ENCODE peak calls at places on chromosomes 3 and 15, in six cellular contexts. A, J, G, L, M and B are unnamed samples.

GRCh38 chr3:47096955-47097354 is 67.0 kb downstream of the SETD2 start:
- DNase-seq in G (no peak), A (peak; percentile 87), L (no peak), J (no peak), M (no peak), B (no peak)

GRCh38 chr15:77144492-77145070 is 73.7 kb upstream of the TSPAN3 start:
- DNase-seq in J (no peak), G (no peak), A (peak; percentile 98), M (no peak), L (no peak), B (no peak)

GRCh38 chr3:53144446-53144845 is 14.2 kb upstream of the RFT1 start:
- DNase-seq in L (no peak), M (no peak), J (no peak), G (no peak), A (no peak), B (peak; percentile 52)

GRCh38 chr15:81031203-81031602 is 30.5 kb downstream of the TLNRD1 start:
- DNase-seq in J (no peak), M (no peak), A (no peak), L (no peak), G (no peak), B (no peak)

GRCh38 chr3:7082244-7082643 is 221.3 kb downstream of the GRM7 start:
- DNase-seq in A (no peak), L (no peak), J (no peak), G (no peak), M (no peak), B (no peak)

GRCh38 chr3:123807820-123808219 is 76.3 kb downstream of the MYLK start:
- DNase-seq in J (no peak), M (no peak), L (no peak), A (peak; percentile 49), G (no peak), B (no peak)

GRCh38 chr3:183300996-183301562 is 48.0 kb downstream of the B3GNT5 start:
- DNase-seq in J (no peak), A (peak; percentile 68), G (no peak), L (no peak), M (no peak), B (no peak)

GRCh38 chr15:41870689-41871081 is 23.2 kb downstream of the SPTBN5 start:
- DNase-seq in L (no peak), M (no peak), G (no peak), A (peak; percentile 80), J (no peak), B (no peak)

GRCh38 chr3:101252307-101252706 is 68.1 kb downstream of the IMPG2 start:
- DNase-seq in J (no peak), G (no peak), A (no peak), M (no peak), L (no peak), B (no peak)

GRCh38 chr3:47163023-47163989 is 607 bp downstream of the SETD2 start:
- DNase-seq in A (peak; percentile 36), L (peak; percentile 23), G (no peak), M (peak; percentile 78), J (peak; percentile 56), B (peak; percentile 85)

GRCh38 chr3:143263844-143264243 is 144.3 kb downstream of the CHST2 start:
- DNase-seq in M (peak; percentile 19), J (no peak), L (no peak), A (no peak), G (no peak), B (no peak)

GRCh38 chr3:123344175-123344908 is 104.5 kb downstream of the ADCY5 start:
- DNase-seq in L (no peak), M (peak; percentile 31), G (no peak), J (no peak), A (peak; percentile 77), B (no peak)

GRCh38 chr3:49276475-49277356 is at the start of gene C3orf62:
- DNase-seq in M (peak; percentile 85), A (peak; percentile 85), J (peak; percentile 96), L (peak; percentile 91), G (peak; percentile 51), B (peak; percentile 96)

GRCh38 chr15:52483712-52484111 is 45.0 kb downstream of the MYO5A start:
- DNase-seq in G (no peak), A (peak; percentile 82), M (no peak), L (no peak), J (no peak), B (no peak)

GRCh38 chr3:195907730-195908438 is 467 bp downstream of the TNK2 start:
- DNase-seq in L (no peak), G (no peak), M (peak; percentile 73), J (no peak), A (no peak), B (peak; percentile 86)

DNA sequence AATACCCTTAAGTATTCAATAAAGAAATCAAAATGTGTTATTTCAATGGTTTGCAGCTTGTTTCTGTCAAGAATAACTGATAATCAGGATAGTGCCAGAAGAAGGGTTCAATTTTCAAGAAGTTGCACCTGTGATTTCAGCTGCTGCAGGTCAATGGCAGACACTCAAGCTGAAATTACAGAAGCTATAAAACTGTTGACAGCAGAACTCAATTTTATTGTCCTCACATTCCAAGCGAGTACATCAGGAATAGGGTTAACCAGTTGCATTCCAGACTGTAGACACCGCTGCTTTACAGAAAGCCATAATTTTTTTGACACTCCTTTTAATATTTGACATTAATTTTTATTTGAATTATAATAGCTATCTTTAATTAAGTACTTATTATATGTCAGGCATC is 364.1 kb downstream of the CGGBP1 start:
- DNase-seq in J (no peak), M (no peak), G (no peak), L (no peak), A (no peak), B (no peak)
- H3K4me3 ChIP-seq in J (no peak overlapping the region), M (no peak overlapping the region), G (no peak overlapping the region), L (no peak overlapping the region), A (no peak overlapping the region), B (no peak overlapping the region)

DNA sequence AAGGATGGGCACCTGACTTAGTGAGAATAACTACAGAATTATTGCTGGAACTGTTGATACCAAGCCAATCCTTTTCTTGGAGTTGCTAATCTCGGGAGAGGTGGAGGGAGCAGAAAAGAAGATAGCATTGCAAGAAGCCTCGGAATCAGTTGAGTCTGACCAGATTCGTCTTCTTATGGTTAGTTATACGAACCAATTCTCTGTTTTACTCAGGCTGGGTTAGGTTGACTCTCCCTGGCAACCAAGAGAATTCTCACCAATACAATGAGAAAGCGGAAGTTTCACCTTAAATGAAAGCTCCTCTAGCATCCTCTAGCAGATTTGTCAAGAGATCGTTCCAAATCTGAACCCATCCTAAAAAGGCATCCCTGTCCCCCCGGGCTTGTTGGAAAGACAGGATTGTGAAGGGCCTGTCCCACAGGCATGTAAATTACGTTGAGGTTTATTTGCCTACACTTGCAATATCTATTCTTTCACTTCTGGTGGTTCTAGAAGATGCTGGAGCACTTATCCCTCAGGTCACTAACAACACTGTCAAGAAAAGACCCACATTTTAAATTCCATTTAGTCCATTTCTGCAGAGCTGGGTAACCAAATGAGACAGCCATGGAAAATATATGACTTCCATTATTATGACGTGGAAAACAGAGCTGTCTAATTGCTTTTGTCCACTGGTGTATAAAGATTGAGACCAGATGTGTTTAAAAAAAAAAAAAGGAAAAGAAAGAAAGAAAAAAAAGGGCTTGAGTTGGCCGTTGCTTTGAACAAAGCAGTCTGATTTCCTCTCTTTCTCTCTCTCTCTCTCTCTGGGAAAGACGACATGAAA is 43.3 kb upstream of the UBE2E1 start:
- DNase-seq in J (no peak), A (peak; percentile 63), L (no peak), M (peak; percentile 89), G (no peak), B (no peak)
- H3K4me3 ChIP-seq in J (peak overlapping the region; percentile 29), A (peak overlapping the region; percentile 40), L (peak overlapping the region; percentile 27), M (peak overlapping the region; percentile 53), G (no peak overlapping the region), B (no peak overlapping the region)

GRCh38 chr3:156161172-156161571 is 40.8 kb downstream of the KCNAB1 start:
- DNase-seq in L (no peak), J (no peak), M (no peak), A (peak; percentile 72), G (peak; percentile 11), B (no peak)
- H3K4me3 ChIP-seq in L (no peak overlapping the region), J (no peak overlapping the region), M (no peak overlapping the region), A (no peak overlapping the region), G (no peak overlapping the region), B (no peak overlapping the region)

GRCh38 chr3:51703776-51704510 is 2.9 kb upstream of the GRM2 start:
- DNase-seq in J (peak; percentile 30), A (no peak), L (no peak), M (no peak), G (peak; percentile 32), B (peak; percentile 60)
- H3K4me3 ChIP-seq in J (no peak overlapping the region), A (no peak overlapping the region), L (no peak overlapping the region), M (no peak overlapping the region), G (peak overlapping the region; percentile 20), B (no peak overlapping the region)

DNA sequence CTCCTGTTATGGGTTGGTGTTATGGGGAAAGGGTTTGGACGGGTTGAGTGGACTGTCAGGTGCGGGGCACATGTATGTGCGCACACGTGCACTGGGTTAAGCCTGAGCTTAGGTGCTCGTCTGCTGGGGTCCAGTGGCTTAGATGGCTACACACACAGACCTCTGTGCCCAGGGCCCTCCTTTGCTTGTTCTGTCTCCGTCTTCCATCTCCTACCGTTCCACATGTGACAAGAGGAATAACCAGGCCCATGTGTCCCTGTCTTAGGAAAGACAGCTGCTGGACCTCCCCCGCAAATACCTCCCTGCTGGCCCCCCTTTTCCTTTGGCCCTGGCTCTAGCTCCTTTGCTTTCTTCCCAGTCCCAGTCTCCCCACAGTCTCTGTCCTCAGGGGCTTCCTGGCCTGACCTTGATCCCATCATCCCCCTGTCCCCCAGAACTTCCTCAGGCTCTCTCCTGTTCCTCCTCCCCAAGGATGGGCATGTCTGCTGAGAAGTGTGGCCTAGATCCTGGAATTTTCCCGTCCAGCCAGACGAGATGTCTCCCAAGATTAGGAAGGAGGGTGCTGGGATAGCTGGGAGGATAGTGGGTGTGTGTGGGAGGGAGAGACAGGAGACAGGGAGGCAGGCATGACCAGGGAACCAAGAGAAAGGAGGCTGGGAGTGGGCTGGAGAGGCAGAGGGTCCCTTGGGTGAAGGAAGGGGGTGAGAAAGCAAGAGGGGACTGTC is 805 bp upstream of the THPO start:
- DNase-seq in G (no peak), A (no peak), M (no peak), L (peak; percentile 54), J (no peak), B (no peak)
- H3K4me3 ChIP-seq in G (peak overlapping the region; percentile 48), A (no peak overlapping the region), M (no peak overlapping the region), L (peak overlapping the region; percentile 67), J (no peak overlapping the region), B (peak overlapping the region; percentile 32)

DNA sequence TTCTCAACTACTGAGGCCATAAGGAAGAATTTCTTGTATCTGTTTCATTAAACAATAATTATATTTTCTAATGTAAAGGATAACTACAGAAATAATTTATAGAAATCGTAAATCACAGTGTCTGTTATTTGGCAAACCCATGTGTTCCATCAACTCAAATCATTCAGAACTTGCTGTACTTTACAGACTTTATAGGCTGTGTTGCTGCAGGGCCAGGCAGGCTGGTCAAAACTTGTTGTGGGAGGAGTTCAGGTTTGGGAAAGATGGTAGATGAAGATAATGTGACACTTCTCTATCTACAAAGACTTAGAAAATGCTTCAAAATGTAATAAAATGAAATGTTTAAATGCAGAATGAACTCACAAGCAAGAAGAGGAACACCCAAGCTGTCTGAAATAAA is 183.4 kb downstream of the SEMA6D start:
- DNase-seq in L (no peak), J (no peak), G (no peak), M (no peak), A (no peak), B (no peak)
- H3K4me3 ChIP-seq in L (no peak overlapping the region), J (no peak overlapping the region), G (no peak overlapping the region), M (no peak overlapping the region), A (no peak overlapping the region), B (no peak overlapping the region)

DNA sequence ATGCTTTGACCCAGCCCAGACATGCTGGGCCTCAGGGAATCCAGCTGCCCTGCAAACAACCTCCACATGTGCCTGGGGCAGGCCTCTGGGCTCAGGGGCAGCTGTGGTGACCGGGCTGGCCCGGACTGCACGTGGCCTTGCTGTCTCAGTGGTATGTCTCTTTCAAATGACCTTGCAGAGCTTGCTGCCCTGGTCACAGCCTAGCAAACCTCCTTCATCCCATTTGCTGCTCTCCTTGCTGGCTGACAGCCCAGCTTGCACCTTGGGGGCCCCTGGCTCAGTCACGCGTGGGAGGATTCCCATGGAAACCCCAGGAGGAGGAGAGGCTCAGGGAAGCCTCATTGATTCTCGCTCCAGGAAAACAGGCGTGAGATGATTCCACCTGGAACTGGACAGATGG is 5.6 kb downstream of the SPSB4 start:
- DNase-seq in L (no peak), G (peak; percentile 45), M (no peak), J (no peak), A (no peak), B (no peak)
- H3K4me3 ChIP-seq in L (no peak overlapping the region), G (no peak overlapping the region), M (no peak overlapping the region), J (no peak overlapping the region), A (no peak overlapping the region), B (no peak overlapping the region)